ENCODE peak calls at places on chromosomes 12 and 14, in ten cellular contexts. One of them, this sample, is unnamed.

GRCh38 chr12:127238061-127238460 is 1028.9 kb upstream of the TMEM132C start:
- DNase-seq in K562: no peak
- DNase-seq in HCT116: no peak
- DNase-seq in GM12878: no peak
- DNase-seq in GM23248: no peak
- DNase-seq in endothelial cell of umbilical vein: no peak
- DNase-seq in neural progenitor cell: no peak
- DNase-seq in mesenchymal stem cell: no peak
- DNase-seq in mesendoderm: no peak
- DNase-seq in H1: no peak
- DNase-seq in this sample: no peak

GRCh38 chr12:77214136-77214535 is 148.8 kb upstream of the E2F7 start:
- DNase-seq in GM12878: no peak
- DNase-seq in HCT116: no peak
- DNase-seq in mesendoderm: no peak
- DNase-seq in neural progenitor cell: no peak
- DNase-seq in endothelial cell of umbilical vein: no peak
- DNase-seq in K562: no peak
- DNase-seq in mesenchymal stem cell: no peak
- DNase-seq in GM23248: peak
- DNase-seq in H1: no peak
- DNase-seq in this sample: no peak

GRCh38 chr14:24459331-24459730 is 16.8 kb upstream of the SDR39U1 start:
- DNase-seq in endothelial cell of umbilical vein: no peak
- DNase-seq in GM12878: no peak
- DNase-seq in neural progenitor cell: no peak
- DNase-seq in mesenchymal stem cell: no peak
- DNase-seq in HCT116: no peak
- DNase-seq in K562: no peak
- DNase-seq in H1: no peak
- DNase-seq in GM23248: no peak
- DNase-seq in mesendoderm: no peak
- DNase-seq in this sample: no peak

GRCh38 chr12:93397412-93397811 is 19.7 kb downstream of the NUDT4 start:
- DNase-seq in neural progenitor cell: no peak
- DNase-seq in K562: no peak
- DNase-seq in mesendoderm: no peak
- DNase-seq in mesenchymal stem cell: no peak
- DNase-seq in HCT116: no peak
- DNase-seq in H1: no peak
- DNase-seq in endothelial cell of umbilical vein: no peak
- DNase-seq in GM23248: no peak
- DNase-seq in GM12878: no peak
- DNase-seq in this sample: no peak

GRCh38 chr12:121467638-121468403 is 67.9 kb downstream of the RNF34 start:
- DNase-seq in HCT116: no peak
- DNase-seq in endothelial cell of umbilical vein: peak
- DNase-seq in K562: no peak
- DNase-seq in H1: no peak
- DNase-seq in neural progenitor cell: peak
- DNase-seq in GM12878: no peak
- DNase-seq in GM23248: peak
- DNase-seq in mesenchymal stem cell: peak
- DNase-seq in mesendoderm: peak
- DNase-seq in this sample: no peak

GRCh38 chr14:24171422-24172260 is at the start of gene REC8:
- DNase-seq in H1: peak
- DNase-seq in endothelial cell of umbilical vein: peak
- DNase-seq in mesendoderm: peak
- DNase-seq in neural progenitor cell: peak
- DNase-seq in HCT116: no peak
- DNase-seq in GM12878: peak
- DNase-seq in K562: no peak
- DNase-seq in GM23248: no peak
- DNase-seq in mesenchymal stem cell: peak
- DNase-seq in this sample: no peak

GRCh38 chr12:15268927-15269552 is 47.8 kb upstream of the RERG start:
- DNase-seq in mesendoderm: peak
- DNase-seq in K562: peak
- DNase-seq in GM23248: peak
- DNase-seq in HCT116: peak
- DNase-seq in H1: no peak
- DNase-seq in GM12878: no peak
- DNase-seq in endothelial cell of umbilical vein: peak
- DNase-seq in mesenchymal stem cell: peak
- DNase-seq in neural progenitor cell: peak
- DNase-seq in this sample: peak

GRCh38 chr12:115870021-115870420 is 407.5 kb downstream of the MED13L start:
- DNase-seq in neural progenitor cell: no peak
- DNase-seq in GM12878: no peak
- DNase-seq in mesenchymal stem cell: no peak
- DNase-seq in endothelial cell of umbilical vein: no peak
- DNase-seq in K562: no peak
- DNase-seq in HCT116: no peak
- DNase-seq in mesendoderm: no peak
- DNase-seq in H1: no peak
- DNase-seq in GM23248: no peak
- DNase-seq in this sample: no peak

GRCh38 chr12:114799574-114800487 is 115.9 kb upstream of the TBX3 start:
- DNase-seq in mesendoderm: no peak
- DNase-seq in mesenchymal stem cell: peak
- DNase-seq in K562: no peak
- DNase-seq in GM12878: no peak
- DNase-seq in endothelial cell of umbilical vein: no peak
- DNase-seq in GM23248: peak
- DNase-seq in H1: no peak
- DNase-seq in neural progenitor cell: peak
- DNase-seq in HCT116: peak
- DNase-seq in this sample: no peak

GRCh38 chr12:5154091-5154490 is 110.4 kb downstream of the KCNA5 start:
- DNase-seq in GM12878: no peak
- DNase-seq in neural progenitor cell: peak
- DNase-seq in endothelial cell of umbilical vein: no peak
- DNase-seq in K562: no peak
- DNase-seq in H1: peak
- DNase-seq in HCT116: no peak
- DNase-seq in mesenchymal stem cell: no peak
- DNase-seq in GM23248: no peak
- DNase-seq in mesendoderm: peak
- DNase-seq in this sample: no peak

GRCh38 chr12:123614531-123614930 is 12.6 kb downstream of the DDX55 start:
- DNase-seq in endothelial cell of umbilical vein: no peak
- DNase-seq in mesendoderm: no peak
- DNase-seq in GM23248: peak
- DNase-seq in neural progenitor cell: no peak
- DNase-seq in HCT116: no peak
- DNase-seq in mesenchymal stem cell: no peak
- DNase-seq in GM12878: no peak
- DNase-seq in K562: no peak
- DNase-seq in H1: no peak
- DNase-seq in this sample: no peak

GRCh38 chr12:27505124-27505523 is 18.9 kb upstream of the PPFIBP1 start:
- DNase-seq in mesendoderm: no peak
- DNase-seq in mesenchymal stem cell: no peak
- DNase-seq in neural progenitor cell: no peak
- DNase-seq in H1: no peak
- DNase-seq in endothelial cell of umbilical vein: no peak
- DNase-seq in K562: no peak
- DNase-seq in GM23248: peak
- DNase-seq in HCT116: no peak
- DNase-seq in GM12878: no peak
- DNase-seq in this sample: no peak

GRCh38 chr12:79997115-79997805 is 62.4 kb upstream of the PPP1R12A start:
- DNase-seq in neural progenitor cell: no peak
- DNase-seq in H1: no peak
- DNase-seq in GM23248: peak
- DNase-seq in mesenchymal stem cell: no peak
- DNase-seq in GM12878: peak
- DNase-seq in HCT116: no peak
- DNase-seq in endothelial cell of umbilical vein: no peak
- DNase-seq in mesendoderm: no peak
- DNase-seq in K562: no peak
- DNase-seq in this sample: no peak

GRCh38 chr14:24233538-24233866 is 773 bp downstream of the GMPR2 start:
- DNase-seq in mesendoderm: peak
- DNase-seq in GM12878: no peak
- DNase-seq in H1: no peak
- DNase-seq in neural progenitor cell: no peak
- DNase-seq in GM23248: no peak
- DNase-seq in K562: no peak
- DNase-seq in mesenchymal stem cell: no peak
- DNase-seq in HCT116: no peak
- DNase-seq in endothelial cell of umbilical vein: no peak
- DNase-seq in this sample: no peak

GRCh38 chr14:63308723-63309317 is 9.9 kb downstream of the GPHB5 start:
- DNase-seq in K562: peak
- DNase-seq in mesenchymal stem cell: no peak
- DNase-seq in HCT116: peak
- DNase-seq in GM12878: no peak
- DNase-seq in mesendoderm: peak
- DNase-seq in H1: peak
- DNase-seq in neural progenitor cell: peak
- DNase-seq in endothelial cell of umbilical vein: peak
- DNase-seq in GM23248: peak
- DNase-seq in this sample: no peak

GRCh38 chr12:121787063-121787774 is 6.3 kb downstream of the RHOF start:
- DNase-seq in K562: no peak
- DNase-seq in neural progenitor cell: no peak
- DNase-seq in mesendoderm: no peak
- DNase-seq in GM23248: no peak
- DNase-seq in GM12878: no peak
- DNase-seq in H1: no peak
- DNase-seq in mesenchymal stem cell: no peak
- DNase-seq in HCT116: no peak
- DNase-seq in endothelial cell of umbilical vein: no peak
- DNase-seq in this sample: no peak

GRCh38 chr12:47954467-47955045 is 8.8 kb upstream of the TMEM106C start:
- DNase-seq in HCT116: no peak
- DNase-seq in neural progenitor cell: no peak
- DNase-seq in mesendoderm: no peak
- DNase-seq in K562: no peak
- DNase-seq in GM12878: no peak
- DNase-seq in endothelial cell of umbilical vein: no peak
- DNase-seq in GM23248: no peak
- DNase-seq in mesenchymal stem cell: peak
- DNase-seq in H1: no peak
- DNase-seq in this sample: no peak
- H3K9ac ChIP-seq in HCT116: no peak
- H3K9ac ChIP-seq in neural progenitor cell: no peak
- H3K9ac ChIP-seq in mesendoderm: no peak
- H3K9ac ChIP-seq in K562: no peak
- H3K9ac ChIP-seq in GM12878: no peak
- H3K9ac ChIP-seq in endothelial cell of umbilical vein: no peak
- H3K9ac ChIP-seq in GM23248: no peak
- H3K9ac ChIP-seq in mesenchymal stem cell: no peak
- H3K9ac ChIP-seq in H1: no peak
- H3K9ac ChIP-seq in this sample: no peak

DNA sequence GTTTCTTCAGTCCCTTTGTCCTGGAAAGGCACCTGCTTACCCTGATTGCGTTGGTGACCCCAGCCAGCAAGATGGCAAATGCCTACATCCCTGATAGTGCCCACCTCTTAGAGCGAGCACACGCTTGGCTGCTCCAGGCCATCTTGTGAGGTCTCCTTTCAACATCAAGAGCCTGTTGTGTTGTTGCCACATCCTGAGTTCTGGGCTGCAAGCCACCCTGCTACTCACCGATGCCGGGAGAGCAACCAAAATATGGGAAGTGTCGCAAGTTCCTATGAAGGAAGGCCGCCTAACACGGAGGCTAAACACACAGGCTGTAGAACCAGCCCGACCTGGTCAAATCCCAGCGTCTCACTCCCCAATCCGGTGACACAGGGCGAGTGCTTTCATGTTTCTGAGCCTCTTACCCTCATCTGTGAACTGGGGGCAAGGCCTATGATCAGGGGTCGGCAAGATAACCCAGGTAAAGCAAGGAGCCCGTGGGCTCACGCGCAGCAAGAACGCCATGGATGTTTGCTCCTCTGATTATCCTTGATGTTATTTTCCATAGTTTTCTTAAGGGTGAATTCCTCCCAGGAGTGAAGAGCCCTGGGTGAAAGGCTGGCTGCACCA is 98.4 kb downstream of the LGMN start:
- DNase-seq in H1: no peak
- DNase-seq in neural progenitor cell: no peak
- DNase-seq in mesendoderm: no peak
- DNase-seq in GM12878: no peak
- DNase-seq in endothelial cell of umbilical vein: no peak
- DNase-seq in HCT116: no peak
- DNase-seq in K562: no peak
- DNase-seq in GM23248: peak
- DNase-seq in mesenchymal stem cell: peak
- DNase-seq in this sample: no peak
- H3K4me3 ChIP-seq in H1: no peak
- H3K4me3 ChIP-seq in neural progenitor cell: no peak
- H3K4me3 ChIP-seq in mesendoderm: no peak
- H3K4me3 ChIP-seq in GM12878: no peak
- H3K4me3 ChIP-seq in endothelial cell of umbilical vein: no peak
- H3K4me3 ChIP-seq in HCT116: no peak
- H3K4me3 ChIP-seq in K562: no peak
- H3K4me3 ChIP-seq in GM23248: no peak
- H3K4me3 ChIP-seq in mesenchymal stem cell: no peak
- H3K4me3 ChIP-seq in this sample: no peak

GRCh38 chr14:101616202-101616601 is 54.9 kb downstream of the DIO3 start:
- DNase-seq in GM12878: no peak
- DNase-seq in mesenchymal stem cell: no peak
- DNase-seq in GM23248: no peak
- DNase-seq in K562: no peak
- DNase-seq in endothelial cell of umbilical vein: no peak
- DNase-seq in H1: no peak
- DNase-seq in mesendoderm: no peak
- DNase-seq in HCT116: no peak
- DNase-seq in neural progenitor cell: no peak
- DNase-seq in this sample: no peak
- H3K9ac ChIP-seq in GM12878: no peak
- H3K9ac ChIP-seq in mesenchymal stem cell: no peak
- H3K9ac ChIP-seq in GM23248: no peak
- H3K9ac ChIP-seq in K562: no peak
- H3K9ac ChIP-seq in endothelial cell of umbilical vein: no peak
- H3K9ac ChIP-seq in H1: no peak
- H3K9ac ChIP-seq in mesendoderm: no peak
- H3K9ac ChIP-seq in HCT116: no peak
- H3K9ac ChIP-seq in neural progenitor cell: no peak
- H3K9ac ChIP-seq in this sample: no peak

DNA sequence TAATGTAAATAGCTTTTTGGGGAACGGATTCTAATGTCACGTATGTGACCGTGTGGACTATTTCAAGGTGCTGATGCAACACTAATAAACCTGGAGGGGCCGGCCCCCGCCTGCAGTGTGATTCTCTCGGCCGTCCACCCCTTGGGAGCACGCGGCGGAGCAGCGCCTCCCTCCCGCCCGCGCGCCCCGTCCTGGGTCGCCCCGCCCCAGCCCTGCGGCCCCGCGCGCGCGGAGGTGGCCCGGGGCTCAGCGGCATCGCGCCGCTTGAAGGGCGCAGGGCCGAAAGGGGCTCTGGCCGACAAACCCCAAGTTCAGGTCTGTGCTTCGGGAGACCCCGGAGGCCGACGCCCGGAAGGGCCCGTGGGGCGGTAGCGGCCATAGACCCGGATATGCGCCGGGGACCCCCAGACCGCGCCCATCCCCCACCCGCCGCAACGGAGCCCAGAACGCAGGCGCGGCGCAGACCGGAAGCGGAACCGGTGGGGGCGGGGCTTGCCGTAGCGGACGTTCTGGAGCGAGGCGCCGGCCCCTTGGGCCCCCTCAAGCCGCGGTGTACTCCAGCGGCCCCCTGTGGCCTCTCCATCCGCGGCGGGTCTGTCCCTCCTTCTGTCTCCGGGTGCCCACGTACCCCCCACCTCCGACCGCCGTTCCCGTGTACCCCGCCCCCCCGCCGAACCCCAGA is at the start of gene TEX22:
- DNase-seq in GM23248: peak
- DNase-seq in GM12878: peak
- DNase-seq in mesendoderm: peak
- DNase-seq in endothelial cell of umbilical vein: peak
- DNase-seq in mesenchymal stem cell: peak
- DNase-seq in K562: peak
- DNase-seq in neural progenitor cell: peak
- DNase-seq in HCT116: peak
- DNase-seq in H1: peak
- DNase-seq in this sample: no peak
- H3K4me3 ChIP-seq in GM23248: peak
- H3K4me3 ChIP-seq in GM12878: peak
- H3K4me3 ChIP-seq in mesendoderm: no peak
- H3K4me3 ChIP-seq in endothelial cell of umbilical vein: peak
- H3K4me3 ChIP-seq in mesenchymal stem cell: peak
- H3K4me3 ChIP-seq in K562: peak
- H3K4me3 ChIP-seq in neural progenitor cell: peak
- H3K4me3 ChIP-seq in HCT116: peak
- H3K4me3 ChIP-seq in H1: peak
- H3K4me3 ChIP-seq in this sample: peak